ENCODE peak calls at places on chromosomes 12 and 14, in seven cellular contexts. G is GM23248, I is PC-3, B is HCT116, V is neural progenitor cell, M is OCI-LY7, D is hepatocyte. X is an unnamed sample.

GRCh38 chr12:127294651-127295205 is 972.2 kb upstream of the TMEM132C start:
- DNase-seq in G (no peak), I (peak; percentile 28), B (no peak), V (no peak), M (no peak), D (no peak), X (no peak)

GRCh38 chr14:106844608-106845285 is 1318.4 kb downstream of the TMEM121 start:
- DNase-seq in G (no peak), I (peak; percentile 51), B (no peak), V (no peak), M (peak; percentile 82), D (no peak), X (no peak)

GRCh38 chr14:44928793-44929192 is 33.0 kb downstream of the KLHL28 start:
- DNase-seq in G (no peak), I (no peak), B (no peak), V (no peak), M (no peak), D (no peak), X (no peak)

GRCh38 chr12:14373202-14373601 is 7.7 kb downstream of the ATF7IP start:
- DNase-seq in G (peak; percentile 77), I (peak; percentile 76), B (no peak), V (no peak), M (no peak), D (no peak), X (no peak)

GRCh38 chr12:52755533-52755932 is 21.6 kb downstream of the KRT76 start:
- DNase-seq in G (no peak), I (no peak), B (no peak), V (no peak), M (no peak), D (no peak), X (no peak)

GRCh38 chr14:38256358-38256840 is 506 bp upstream of the CLEC14A start:
- DNase-seq in G (no peak), I (no peak), B (no peak), V (peak; percentile 31), M (no peak), D (no peak), X (no peak)

GRCh38 chr12:65725376-65725775 is 98.9 kb upstream of the HMGA2 start:
- DNase-seq in G (peak; percentile 50), I (peak; percentile 24), B (peak; percentile 74), V (no peak), M (no peak), D (no peak), X (no peak)

GRCh38 chr12:8841778-8842177 is 19.4 kb downstream of the A2ML1 start:
- DNase-seq in G (no peak), I (no peak), B (no peak), V (no peak), M (no peak), D (no peak), X (no peak)

GRCh38 chr12:22254450-22254849 is 80.1 kb downstream of the ST8SIA1 start:
- DNase-seq in G (no peak), I (no peak), B (no peak), V (no peak), M (no peak), D (no peak), X (no peak)

GRCh38 chr12:100163416-100164152 is 20.9 kb upstream of the BLTP3B start:
- DNase-seq in G (peak; percentile 81), I (peak; percentile 89), B (peak; percentile 64), V (peak; percentile 93), M (no peak), D (peak; percentile 85), X (peak; percentile 70)
- H3K4me3 ChIP-seq in G (peak overlapping the region; percentile 51), I (peak overlapping the region; percentile 60), B (peak overlapping the region; percentile 8), V (peak overlapping the region; percentile 33), M (no peak overlapping the region), D (peak overlapping the region; percentile 8), X (no peak overlapping the region)

DNA sequence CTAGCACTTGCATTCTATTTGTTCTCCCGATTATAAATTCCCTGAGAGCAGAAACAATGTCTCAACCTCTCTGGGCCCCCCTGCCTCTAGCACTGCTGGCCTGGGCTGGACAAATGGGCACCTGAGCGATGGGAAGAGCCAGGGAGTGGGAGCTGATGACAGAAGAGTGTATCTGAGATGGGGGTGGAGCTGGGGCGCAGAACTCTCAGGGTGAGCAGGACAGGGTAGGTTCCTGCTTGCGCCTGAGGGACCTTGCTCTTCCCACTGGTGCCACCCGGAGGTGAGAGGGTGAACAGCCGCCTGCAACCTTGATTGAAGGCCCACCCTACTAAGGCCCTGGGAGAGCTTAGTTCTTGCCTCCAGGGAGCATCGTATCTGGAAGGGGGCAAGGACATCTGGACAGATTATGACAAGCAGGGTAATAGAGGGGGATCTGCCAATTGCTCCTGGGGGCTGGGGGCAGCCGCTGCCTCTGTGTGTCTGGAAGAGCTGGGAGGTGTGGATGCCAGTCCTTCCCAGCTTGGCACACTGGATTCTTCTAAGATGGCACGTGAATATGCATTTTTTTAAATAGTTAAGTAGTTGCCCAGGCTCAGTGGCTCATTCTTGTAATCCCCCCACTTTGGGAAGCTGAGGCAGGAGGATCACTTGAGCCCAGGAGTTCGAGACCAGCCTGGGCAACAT is 43.0 kb upstream of the TSPAN9 start:
- DNase-seq in G (peak; percentile 80), I (peak; percentile 59), B (peak; percentile 31), V (peak; percentile 83), M (peak; percentile 62), D (peak; percentile 84), X (peak; percentile 47)
- TF ChIP-seq EZH2phosphoT487 in G (no peak), I (no peak), B (no peak), V (no peak), M (no peak), D (no peak), X (no peak)

DNA sequence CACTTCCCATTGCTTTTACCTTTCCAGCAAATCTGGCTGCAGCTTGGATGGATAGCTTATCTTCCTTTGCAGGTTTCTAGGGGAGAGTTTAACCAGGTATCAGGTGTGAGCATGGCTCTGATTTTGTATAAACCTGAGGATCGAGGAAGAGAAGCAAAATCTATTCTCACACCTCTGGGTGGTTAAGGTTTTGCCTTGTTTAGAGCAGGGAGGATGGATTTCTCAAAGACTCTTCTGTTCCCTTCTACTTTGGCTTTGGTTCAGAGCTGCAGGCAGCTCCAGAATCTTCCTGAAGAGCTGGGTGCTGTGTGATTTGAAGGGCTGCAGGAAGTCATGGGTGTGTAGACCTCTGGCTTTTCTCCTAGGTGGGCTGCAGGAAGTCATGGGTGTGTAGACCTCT is 1.7 kb downstream of the JDP2 start:
- DNase-seq in G (peak; percentile 44), I (no peak), B (no peak), V (no peak), M (peak; percentile 32), D (no peak), X (no peak)
- H3K4me3 ChIP-seq in G (peak overlapping the region; percentile 99), I (no peak overlapping the region), B (no peak overlapping the region), V (no peak overlapping the region), M (peak overlapping the region; percentile 90), D (peak overlapping the region; percentile 94), X (no peak overlapping the region)

DNA sequence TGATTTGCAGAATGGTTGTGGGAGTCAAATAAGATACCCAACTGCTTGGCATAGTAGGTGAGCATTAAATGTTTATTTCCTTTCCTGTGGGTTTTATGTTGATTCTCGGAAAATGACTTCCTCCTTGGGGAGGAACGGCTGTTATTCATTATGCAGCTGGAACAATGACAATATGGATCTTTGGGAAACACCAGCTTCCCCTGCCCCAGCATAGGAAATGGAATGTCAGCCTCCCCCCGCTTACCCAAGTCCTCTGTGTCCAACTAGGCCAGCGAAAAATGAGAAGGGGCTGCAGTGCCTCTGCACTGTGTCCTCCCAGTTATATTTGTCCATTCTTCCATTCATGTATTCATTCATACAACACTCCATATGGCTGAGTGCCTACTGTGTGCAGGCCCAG is 11.7 kb upstream of the CCDC177 start:
- DNase-seq in G (no peak), I (no peak), B (no peak), V (no peak), M (no peak), D (no peak), X (no peak)
- TF ChIP-seq EZH2phosphoT487 in G (no peak), I (no peak), B (no peak), V (no peak), M (no peak), D (no peak), X (no peak)

DNA sequence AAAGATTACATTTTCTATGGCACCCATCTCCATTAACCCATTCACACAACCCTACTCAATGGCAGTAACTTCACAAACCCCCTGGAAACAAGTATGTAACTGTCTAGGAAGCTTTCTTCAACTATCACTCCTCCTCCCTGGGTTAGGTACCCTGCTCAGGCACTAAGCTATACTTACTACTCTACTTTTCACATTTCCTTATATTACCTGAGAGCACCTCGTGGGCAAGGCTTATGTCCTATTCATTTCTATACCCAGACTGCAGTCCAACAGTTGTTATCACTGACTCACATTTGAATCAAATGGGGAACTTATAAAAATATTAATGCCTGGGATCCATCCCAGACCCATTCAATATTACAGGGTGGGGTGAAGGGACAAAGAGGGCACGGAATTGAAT is 4.6 kb downstream of the PAWR start:
- DNase-seq in G (no peak), I (peak; percentile 41), B (no peak), V (no peak), M (no peak), D (no peak), X (no peak)
- H3K4me3 ChIP-seq in G (peak overlapping the region; percentile 84), I (peak overlapping the region; percentile 87), B (no peak overlapping the region), V (peak overlapping the region; percentile 94), M (peak overlapping the region; percentile 90), D (no peak overlapping the region), X (no peak overlapping the region)

DNA sequence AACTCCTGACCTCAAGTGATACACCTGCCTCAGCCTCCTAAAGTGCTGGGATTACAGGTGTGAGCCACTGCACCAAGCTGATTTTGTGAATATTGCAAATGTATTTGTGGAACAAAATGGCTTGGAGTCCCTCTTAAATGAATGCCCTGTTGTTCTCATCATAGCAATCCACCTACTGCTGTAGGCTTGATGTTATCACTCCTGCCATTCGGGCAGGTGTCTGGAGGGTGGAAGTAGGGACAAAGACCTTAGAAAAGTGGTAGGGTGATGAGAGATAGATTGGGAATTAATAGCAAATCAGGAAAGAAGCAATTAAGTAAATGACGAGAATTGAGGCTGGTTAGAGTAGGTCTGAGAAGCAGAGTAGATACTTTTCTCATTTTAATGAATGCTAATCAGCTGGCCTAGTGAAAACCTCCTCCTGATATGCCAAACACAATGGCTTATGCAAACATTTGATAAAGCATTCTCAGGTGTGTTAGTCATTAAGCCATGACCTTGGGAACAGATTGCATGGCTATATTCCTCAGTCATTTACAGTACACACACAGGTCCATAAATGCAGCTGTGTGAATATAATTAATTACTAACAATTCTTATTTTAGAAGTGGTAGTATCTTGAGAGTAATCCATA is 60.5 kb upstream of the USP44 start:
- DNase-seq in G (no peak), I (peak; percentile 80), B (peak; percentile 34), V (no peak), M (no peak), D (peak; percentile 59), X (no peak)
- TF ChIP-seq EZH2phosphoT487 in G (no peak), I (no peak), B (no peak), V (no peak), M (no peak), D (no peak), X (no peak)

GRCh38 chr12:510071-510825 is 50.5 kb downstream of the B4GALNT3 start:
- DNase-seq in G (peak; percentile 16), I (peak; percentile 73), B (no peak), V (peak; percentile 84), M (no peak), D (peak; percentile 43), X (no peak)
- H3K4me3 ChIP-seq in G (no peak overlapping the region), I (peak overlapping the region; percentile 19), B (no peak overlapping the region), V (peak overlapping the region; percentile 25), M (no peak overlapping the region), D (no peak overlapping the region), X (no peak overlapping the region)

X was measured in MM.1S.